ENCODE peak calls at places on chromosomes 11 and 22, in eight cellular contexts. P is NCI-H1105; R is AG09309; K is DMS 273 treated with DMSO at 0.1 percent for 48 hours; U is activated naive CD8-positive, alpha-beta T cell treated with anti-CD3 and anti-CD28 coated beads for 36 hours; Y is PC-9; V is NCI-H2029 treated with DMSO at 0.1 percent for 48 hours; J is cardiac fibroblast. Z is an unnamed sample.

GRCh38 chr22:42585096-42585495 is 29.6 kb downstream of the POLDIP3 start:
- DNase-seq in P (no peak), R (no peak), K (no peak), U (no peak), Y (no peak), V (no peak), J (no peak), Z (no peak)

GRCh38 chr22:41367039-41367679 is 14.6 kb upstream of the TEF start:
- DNase-seq in P (peak), R (peak), K (peak), U (peak), Y (peak), V (peak), J (peak), Z (no peak)

GRCh38 chr11:116853461-116854073 is 16.1 kb upstream of the APOA1 start:
- DNase-seq in P (no peak), R (peak), K (no peak), U (peak), Y (peak), V (peak), J (peak), Z (peak)

GRCh38 chr11:74611369-74611861 is 19.0 kb downstream of the POLD3 start:
- DNase-seq in P (no peak), R (peak), K (peak), U (no peak), Y (peak), V (no peak), J (peak), Z (no peak)

GRCh38 chr22:26056455-26056854 is 112.8 kb upstream of the SEZ6L start:
- DNase-seq in P (no peak), R (no peak), K (no peak), U (no peak), Y (no peak), V (no peak), J (no peak), Z (no peak)

GRCh38 chr11:123083623-123084029 is 21.7 kb upstream of the HSPA8 start:
- DNase-seq in P (peak), R (peak), K (peak), U (no peak), Y (peak), V (peak), J (peak), Z (no peak)

GRCh38 chr22:24486501-24486921 is 8.6 kb upstream of the UPB1 start:
- DNase-seq in P (no peak), R (peak), K (no peak), U (no peak), Y (peak), V (no peak), J (peak), Z (no peak)

GRCh38 chr11:72409458-72409857 is 24.9 kb downstream of the CLPB start:
- DNase-seq in P (no peak), R (no peak), K (no peak), U (no peak), Y (no peak), V (no peak), J (no peak), Z (no peak)

GRCh38 chr11:113341388-113342165 is 27.2 kb downstream of the TTC12 start:
- DNase-seq in P (no peak), R (no peak), K (no peak), U (no peak), Y (no peak), V (peak), J (no peak), Z (no peak)

GRCh38 chr11:117180661-117181585 is 2.4 kb downstream of the SIDT2 start:
- DNase-seq in P (no peak), R (peak), K (peak), U (peak), Y (no peak), V (no peak), J (peak), Z (peak)

GRCh38 chr11:75245356-75246005 is 4.9 kb downstream of the TPBGL start:
- DNase-seq in P (no peak), R (no peak), K (no peak), U (no peak), Y (no peak), V (no peak), J (no peak), Z (no peak)

GRCh38 chr11:60918251-60918940 is 4.4 kb downstream of the TMEM109 start:
- DNase-seq in P (no peak), R (no peak), K (no peak), U (no peak), Y (no peak), V (no peak), J (no peak), Z (no peak)

GRCh38 chr11:117070016-117070415 is 28.2 kb downstream of the SIK3 start:
- DNase-seq in P (no peak), R (no peak), K (no peak), U (no peak), Y (peak), V (no peak), J (peak), Z (no peak)

GRCh38 chr11:61961570-61962212 is 5.7 kb downstream of the FTH1 start:
- DNase-seq in P (no peak), R (no peak), K (no peak), U (no peak), Y (peak), V (no peak), J (peak), Z (no peak)

GRCh38 chr11:93034031-93034430 is 64.6 kb downstream of the MTNR1B start:
- DNase-seq in P (no peak), R (no peak), K (no peak), U (no peak), Y (no peak), V (no peak), J (peak), Z (no peak)

GRCh38 chr22:28629420-28630184 is 50.0 kb downstream of the TTC28 start:
- DNase-seq in P (no peak), R (no peak), K (peak), U (no peak), Y (no peak), V (no peak), J (peak), Z (no peak)

GRCh38 chr11:28114731-28115130 is 6.5 kb downstream of the METTL15 start:
- DNase-seq in P (no peak), R (no peak), K (no peak), U (no peak), Y (no peak), V (no peak), J (no peak), Z (no peak)

GRCh38 chr11:64877390-64878222 is 815 bp downstream of the EHD1 start:
- DNase-seq in P (no peak), R (no peak), K (no peak), U (no peak), Y (peak), V (no peak), J (no peak), Z (no peak)

GRCh38 chr11:36945384-36945783 is 347.3 kb upstream of the RAG2 start:
- DNase-seq in P (no peak), R (no peak), K (no peak), U (no peak), Y (no peak), V (no peak), J (peak), Z (no peak)

Z was measured in memory B cell.